ENCODE peak calls at places on chromosome 21, in seven cellular contexts. N is COR-L47; Z is nephron progenitor cell; Y is stimulated activated CD4-positive, alpha-beta T cell treated with anti-CD3 and anti-CD28 coated beads, Interleukin-1b, Interleukin-23, amount 100 ng/mL, for 4 hours; M is dermis blood vessel endothelial cell; E is activated CD4-positive, alpha-beta T cell treated with anti-CD3 and anti-CD28 coated beads, Interleukin-2, amount 10 ng/mL, durations not matched to agents 7 days and 5 days; G is ELR. P is an unnamed sample.
A peak's percentile ranks its signal among the peaks of the same experiment; 100 is the strongest.

GRCh38 chr21:38810826-38811164 is 5.1 kb downstream of the ETS2 start:
- DNase-seq in Z (no peak), M (no peak), E (no peak), G (no peak), Y (no peak), N (no peak), P (no peak)

GRCh38 chr21:45680215-45680614 is 36.7 kb downstream of the PCBP3 start:
- DNase-seq in M (no peak), G (no peak), N (no peak), E (no peak), Y (no peak), Z (no peak), P (no peak)

GRCh38 chr21:16193758-16194606 is 464.2 kb downstream of the USP25 start:
- DNase-seq in Y (no peak), G (peak; percentile 83), E (peak; percentile 37), M (peak; percentile 82), N (no peak), Z (peak; percentile 55), P (no peak)

GRCh38 chr21:27145134-27145798 is 178.4 kb upstream of the ADAMTS5 start:
- DNase-seq in Y (no peak), E (no peak), Z (no peak), G (no peak), N (no peak), M (no peak), P (no peak)

GRCh38 chr21:38291875-38292274 is 35.1 kb downstream of the KCNJ15 start:
- DNase-seq in N (no peak), E (no peak), Z (no peak), G (no peak), Y (no peak), M (no peak), P (no peak)

GRCh38 chr21:25370311-25370744 is 237.0 kb downstream of the MRPL39 start:
- DNase-seq in Y (no peak), G (peak; percentile 97), Z (no peak), E (no peak), N (no peak), M (no peak), P (no peak)

GRCh38 chr21:37546949-37547614 is 180.5 kb downstream of the DYRK1A start:
- DNase-seq in Z (peak; percentile 74), M (peak; percentile 34), Y (no peak), E (no peak), N (no peak), G (no peak), P (no peak)

GRCh38 chr21:19899645-19900044 is 1098.6 kb upstream of the NCAM2 start:
- DNase-seq in G (no peak), Y (no peak), E (no peak), N (no peak), Z (no peak), M (no peak), P (no peak)